ENCODE peak calls at places on chromosomes 5 and 9, in six cellular contexts. One of them, this sample, is unnamed.

GRCh38 chr9:109107402-109108240 is 12.1 kb downstream of the TMEM245 start:
- DNase-seq in suprapubic skin: no peak
- DNase-seq in cardiac muscle cell: peak
- DNase-seq in dorsolateral prefrontal cortex: no peak
- DNase-seq in esophagus muscularis mucosa: no peak
- DNase-seq in fibroblast of pulmonary artery: peak
- DNase-seq in this sample: no peak

GRCh38 chr5:159698322-159698721 is 218.0 kb upstream of the ADRA1B start:
- DNase-seq in fibroblast of pulmonary artery: no peak
- DNase-seq in dorsolateral prefrontal cortex: no peak
- DNase-seq in suprapubic skin: no peak
- DNase-seq in cardiac muscle cell: no peak
- DNase-seq in esophagus muscularis mucosa: no peak
- DNase-seq in this sample: no peak

GRCh38 chr5:169997736-169998284 is 17.5 kb upstream of the INSYN2B start:
- DNase-seq in fibroblast of pulmonary artery: no peak
- DNase-seq in dorsolateral prefrontal cortex: no peak
- DNase-seq in esophagus muscularis mucosa: no peak
- DNase-seq in cardiac muscle cell: no peak
- DNase-seq in suprapubic skin: no peak
- DNase-seq in this sample: no peak

GRCh38 chr9:93493949-93494348 is 40.6 kb upstream of the FAM120AOS start:
- DNase-seq in esophagus muscularis mucosa: no peak
- DNase-seq in cardiac muscle cell: no peak
- DNase-seq in fibroblast of pulmonary artery: no peak
- DNase-seq in dorsolateral prefrontal cortex: no peak
- DNase-seq in suprapubic skin: no peak
- DNase-seq in this sample: no peak

GRCh38 chr5:90099099-90099498 is 310.5 kb downstream of the CETN3 start:
- DNase-seq in suprapubic skin: no peak
- DNase-seq in dorsolateral prefrontal cortex: no peak
- DNase-seq in fibroblast of pulmonary artery: peak
- DNase-seq in esophagus muscularis mucosa: no peak
- DNase-seq in cardiac muscle cell: peak
- DNase-seq in this sample: no peak

GRCh38 chr5:160133071-160133917 is 14.0 kb upstream of the PWWP2A start:
- DNase-seq in suprapubic skin: peak
- DNase-seq in cardiac muscle cell: peak
- DNase-seq in dorsolateral prefrontal cortex: no peak
- DNase-seq in fibroblast of pulmonary artery: peak
- DNase-seq in esophagus muscularis mucosa: no peak
- DNase-seq in this sample: no peak

GRCh38 chr5:26415987-26416386 is 622.4 kb downstream of the CDH9 start:
- DNase-seq in fibroblast of pulmonary artery: no peak
- DNase-seq in esophagus muscularis mucosa: no peak
- DNase-seq in dorsolateral prefrontal cortex: no peak
- DNase-seq in cardiac muscle cell: no peak
- DNase-seq in suprapubic skin: no peak
- DNase-seq in this sample: no peak

GRCh38 chr9:85508616-85509015 is 233.1 kb downstream of the AGTPBP1 start:
- DNase-seq in suprapubic skin: no peak
- DNase-seq in cardiac muscle cell: no peak
- DNase-seq in fibroblast of pulmonary artery: peak
- DNase-seq in esophagus muscularis mucosa: no peak
- DNase-seq in dorsolateral prefrontal cortex: no peak
- DNase-seq in this sample: no peak

GRCh38 chr5:78964889-78965288 is 20.2 kb downstream of the ARSB start:
- DNase-seq in esophagus muscularis mucosa: no peak
- DNase-seq in suprapubic skin: no peak
- DNase-seq in dorsolateral prefrontal cortex: no peak
- DNase-seq in fibroblast of pulmonary artery: peak
- DNase-seq in cardiac muscle cell: peak
- DNase-seq in this sample: no peak

GRCh38 chr5:115815006-115815692 is 1.3 kb downstream of the CDO1 start:
- DNase-seq in dorsolateral prefrontal cortex: no peak
- DNase-seq in fibroblast of pulmonary artery: no peak
- DNase-seq in esophagus muscularis mucosa: no peak
- DNase-seq in suprapubic skin: no peak
- DNase-seq in cardiac muscle cell: peak
- DNase-seq in this sample: no peak

GRCh38 chr9:107484117-107484723 is 5.3 kb downstream of the KLF4 start:
- DNase-seq in cardiac muscle cell: peak
- DNase-seq in dorsolateral prefrontal cortex: no peak
- DNase-seq in esophagus muscularis mucosa: no peak
- DNase-seq in fibroblast of pulmonary artery: peak
- DNase-seq in suprapubic skin: no peak
- DNase-seq in this sample: no peak

GRCh38 chr5:87282254-87282653 is 14.6 kb downstream of the RASA1 start:
- DNase-seq in dorsolateral prefrontal cortex: no peak
- DNase-seq in esophagus muscularis mucosa: no peak
- DNase-seq in fibroblast of pulmonary artery: no peak
- DNase-seq in cardiac muscle cell: no peak
- DNase-seq in suprapubic skin: no peak
- DNase-seq in this sample: no peak

GRCh38 chr5:132687995-132688394 is 14.2 kb downstream of the IL4 start:
- DNase-seq in esophagus muscularis mucosa: no peak
- DNase-seq in fibroblast of pulmonary artery: no peak
- DNase-seq in suprapubic skin: no peak
- DNase-seq in dorsolateral prefrontal cortex: no peak
- DNase-seq in cardiac muscle cell: no peak
- DNase-seq in this sample: no peak

GRCh38 chr5:132686193-132686592 is 12.4 kb downstream of the IL4 start:
- DNase-seq in cardiac muscle cell: no peak
- DNase-seq in dorsolateral prefrontal cortex: no peak
- DNase-seq in esophagus muscularis mucosa: no peak
- DNase-seq in suprapubic skin: no peak
- DNase-seq in fibroblast of pulmonary artery: no peak
- DNase-seq in this sample: no peak

GRCh38 chr5:132689518-132689917 is 15.7 kb downstream of the IL4 start:
- DNase-seq in suprapubic skin: no peak
- DNase-seq in dorsolateral prefrontal cortex: no peak
- DNase-seq in fibroblast of pulmonary artery: no peak
- DNase-seq in esophagus muscularis mucosa: no peak
- DNase-seq in cardiac muscle cell: no peak
- DNase-seq in this sample: no peak

GRCh38 chr5:132684922-132685720 is 11.3 kb downstream of the IL4 start:
- DNase-seq in fibroblast of pulmonary artery: no peak
- DNase-seq in dorsolateral prefrontal cortex: no peak
- DNase-seq in cardiac muscle cell: no peak
- DNase-seq in esophagus muscularis mucosa: no peak
- DNase-seq in suprapubic skin: no peak
- DNase-seq in this sample: no peak

DNA sequence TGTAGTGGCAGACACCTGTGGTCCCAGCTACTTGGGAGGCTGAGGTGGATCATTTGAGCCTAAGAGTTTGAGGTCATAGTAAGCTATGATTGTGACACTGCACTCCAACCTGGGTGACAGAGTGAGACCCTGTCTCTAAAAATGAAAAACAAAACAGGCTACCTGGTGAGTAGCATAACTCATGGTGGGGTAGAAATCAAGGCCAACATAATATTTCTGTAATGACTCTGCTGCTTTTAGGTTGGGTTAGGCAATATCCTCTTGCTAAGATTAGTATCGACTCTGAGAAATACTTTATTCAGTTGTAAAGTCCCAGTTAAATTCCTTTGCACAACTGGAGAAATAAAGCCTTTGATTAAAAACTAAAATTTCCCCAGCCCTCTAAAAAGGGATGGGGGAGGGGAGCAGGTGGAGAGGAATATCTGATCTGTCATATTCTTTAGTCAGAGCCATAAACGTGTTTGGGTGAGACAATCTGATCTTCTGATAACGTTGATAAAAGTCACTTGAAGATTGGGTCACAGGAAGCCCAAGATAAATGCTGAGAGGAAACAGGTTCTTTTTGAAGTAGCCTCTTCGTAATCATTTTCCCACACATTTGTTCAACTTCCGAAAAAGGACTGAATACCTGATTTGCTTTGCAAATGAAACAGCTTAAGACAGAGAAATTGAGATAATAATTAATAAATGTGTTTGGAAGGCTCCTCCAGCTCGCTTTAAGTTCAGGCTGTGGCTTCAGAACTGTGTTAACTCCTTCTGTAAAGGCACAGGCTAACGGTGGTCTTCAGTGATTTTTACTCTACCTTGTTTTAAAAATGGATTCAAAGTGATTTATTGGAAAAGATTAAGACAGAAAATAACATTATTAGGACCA is 15.0 kb downstream of the IL4 start:
- DNase-seq in dorsolateral prefrontal cortex: no peak
- DNase-seq in fibroblast of pulmonary artery: peak
- DNase-seq in suprapubic skin: no peak
- DNase-seq in esophagus muscularis mucosa: no peak
- DNase-seq in cardiac muscle cell: peak
- DNase-seq in this sample: no peak
- H3K4me3 ChIP-seq in dorsolateral prefrontal cortex: no peak
- H3K4me3 ChIP-seq in fibroblast of pulmonary artery: no peak
- H3K4me3 ChIP-seq in suprapubic skin: no peak
- H3K4me3 ChIP-seq in esophagus muscularis mucosa: no peak
- H3K4me3 ChIP-seq in cardiac muscle cell: no peak
- H3K4me3 ChIP-seq in this sample: no peak

GRCh38 chr9:136624184-136624951 is 38.3 kb upstream of the EGFL7 start:
- DNase-seq in fibroblast of pulmonary artery: no peak
- DNase-seq in suprapubic skin: no peak
- DNase-seq in cardiac muscle cell: no peak
- DNase-seq in dorsolateral prefrontal cortex: no peak
- DNase-seq in esophagus muscularis mucosa: no peak
- DNase-seq in this sample: no peak

GRCh38 chr9:136623849-136624183 is 38.9 kb upstream of the EGFL7 start:
- DNase-seq in cardiac muscle cell: no peak
- DNase-seq in dorsolateral prefrontal cortex: no peak
- DNase-seq in fibroblast of pulmonary artery: no peak
- DNase-seq in esophagus muscularis mucosa: no peak
- DNase-seq in suprapubic skin: no peak
- DNase-seq in this sample: no peak

GRCh38 chr9:136621734-136622093 is 41.0 kb upstream of the EGFL7 start:
- DNase-seq in fibroblast of pulmonary artery: no peak
- DNase-seq in cardiac muscle cell: no peak
- DNase-seq in esophagus muscularis mucosa: no peak
- DNase-seq in dorsolateral prefrontal cortex: no peak
- DNase-seq in suprapubic skin: no peak
- DNase-seq in this sample: no peak

GRCh38 chr9:136622538-136622948 is 40.2 kb upstream of the EGFL7 start:
- DNase-seq in suprapubic skin: no peak
- DNase-seq in dorsolateral prefrontal cortex: no peak
- DNase-seq in fibroblast of pulmonary artery: no peak
- DNase-seq in cardiac muscle cell: no peak
- DNase-seq in esophagus muscularis mucosa: no peak
- DNase-seq in this sample: no peak

DNA sequence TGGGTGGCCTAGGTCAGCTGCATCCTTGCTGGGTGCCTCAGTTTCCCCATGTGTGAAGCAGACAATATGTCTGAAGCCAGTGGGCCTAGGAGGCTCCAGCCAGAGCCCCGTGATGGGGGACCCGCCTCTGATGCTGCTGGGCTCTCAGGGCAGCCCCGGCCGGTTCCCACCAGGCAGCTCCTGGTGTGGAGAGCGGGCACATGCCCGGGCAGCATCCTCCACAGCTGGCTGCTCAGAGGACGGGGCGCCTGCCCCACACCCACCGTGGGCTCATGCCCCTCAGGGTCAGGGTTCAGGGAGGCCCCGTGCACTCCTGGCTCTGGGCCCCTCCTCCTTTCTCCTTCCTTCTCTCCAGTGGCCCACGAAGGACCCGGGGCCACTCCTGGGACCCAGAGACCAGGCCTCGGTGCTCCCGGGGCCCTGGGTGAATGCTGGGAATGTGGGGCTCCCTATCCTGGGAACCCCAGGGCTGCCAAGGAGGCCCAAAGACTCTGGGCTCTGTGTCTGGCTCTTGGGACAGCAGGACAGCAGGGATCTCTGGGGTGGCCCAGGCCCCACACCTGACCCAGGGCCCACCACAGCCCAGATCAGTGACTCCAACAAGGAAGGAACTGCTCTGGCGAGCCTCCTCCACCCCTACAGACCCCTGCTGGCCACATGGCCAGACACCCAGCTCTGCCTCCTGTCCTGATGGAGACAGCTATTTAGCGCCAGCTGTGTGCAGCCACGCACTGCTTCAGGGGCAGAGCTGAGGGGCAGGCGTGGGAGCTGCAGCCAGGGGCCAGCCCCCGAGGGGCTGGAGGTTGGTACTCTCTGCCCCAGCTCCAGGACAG is 39.5 kb upstream of the EGFL7 start:
- DNase-seq in esophagus muscularis mucosa: no peak
- DNase-seq in fibroblast of pulmonary artery: no peak
- DNase-seq in suprapubic skin: no peak
- DNase-seq in cardiac muscle cell: no peak
- DNase-seq in dorsolateral prefrontal cortex: no peak
- DNase-seq in this sample: no peak
- H3K4me3 ChIP-seq in esophagus muscularis mucosa: no peak
- H3K4me3 ChIP-seq in fibroblast of pulmonary artery: no peak
- H3K4me3 ChIP-seq in suprapubic skin: no peak
- H3K4me3 ChIP-seq in cardiac muscle cell: no peak
- H3K4me3 ChIP-seq in dorsolateral prefrontal cortex: no peak
- H3K4me3 ChIP-seq in this sample: no peak

GRCh38 chr9:97984188-97985057 is 1.3 kb downstream of the ANP32B start:
- DNase-seq in esophagus muscularis mucosa: peak
- DNase-seq in fibroblast of pulmonary artery: peak
- DNase-seq in suprapubic skin: peak
- DNase-seq in cardiac muscle cell: peak
- DNase-seq in dorsolateral prefrontal cortex: peak
- DNase-seq in this sample: no peak

GRCh38 chr9:97987490-97987889 is 4.3 kb downstream of the ANP32B start:
- DNase-seq in suprapubic skin: no peak
- DNase-seq in dorsolateral prefrontal cortex: no peak
- DNase-seq in fibroblast of pulmonary artery: no peak
- DNase-seq in cardiac muscle cell: no peak
- DNase-seq in esophagus muscularis mucosa: no peak
- DNase-seq in this sample: no peak

GRCh38 chr9:97983524-97984187 is 515 bp downstream of the ANP32B start:
- DNase-seq in cardiac muscle cell: peak
- DNase-seq in fibroblast of pulmonary artery: peak
- DNase-seq in dorsolateral prefrontal cortex: peak
- DNase-seq in suprapubic skin: peak
- DNase-seq in esophagus muscularis mucosa: no peak
- DNase-seq in this sample: no peak

GRCh38 chr9:97985058-97985861 is 2.1 kb downstream of the ANP32B start:
- DNase-seq in cardiac muscle cell: peak
- DNase-seq in dorsolateral prefrontal cortex: no peak
- DNase-seq in esophagus muscularis mucosa: no peak
- DNase-seq in fibroblast of pulmonary artery: peak
- DNase-seq in suprapubic skin: peak
- DNase-seq in this sample: no peak

DNA sequence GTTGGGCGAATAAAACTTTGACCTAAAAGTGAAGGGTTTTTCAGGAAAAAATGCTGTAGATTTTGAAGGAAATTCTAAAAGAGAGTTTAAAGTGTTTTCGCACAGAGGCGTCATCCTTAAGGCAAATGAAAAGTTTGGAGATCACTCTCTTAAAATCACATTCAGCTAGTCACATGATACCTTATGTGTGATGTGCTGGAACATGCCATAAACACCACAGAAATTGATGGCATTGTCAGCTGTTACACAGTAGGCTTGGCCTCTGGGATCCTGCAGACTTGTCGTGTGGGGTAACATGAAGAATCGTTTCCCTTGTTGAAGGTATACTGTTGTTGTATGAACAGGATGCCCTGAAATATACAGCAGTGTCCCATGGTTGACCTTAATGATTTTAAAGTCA is 3.3 kb downstream of the ANP32B start:
- DNase-seq in dorsolateral prefrontal cortex: no peak
- DNase-seq in cardiac muscle cell: no peak
- DNase-seq in esophagus muscularis mucosa: no peak
- DNase-seq in suprapubic skin: no peak
- DNase-seq in fibroblast of pulmonary artery: no peak
- DNase-seq in this sample: no peak
- H3K4me3 ChIP-seq in dorsolateral prefrontal cortex: no peak
- H3K4me3 ChIP-seq in cardiac muscle cell: no peak
- H3K4me3 ChIP-seq in esophagus muscularis mucosa: no peak
- H3K4me3 ChIP-seq in suprapubic skin: no peak
- H3K4me3 ChIP-seq in fibroblast of pulmonary artery: no peak
- H3K4me3 ChIP-seq in this sample: no peak

GRCh38 chr9:36812556-36812955 is 221.5 kb downstream of the PAX5 start:
- DNase-seq in fibroblast of pulmonary artery: no peak
- DNase-seq in cardiac muscle cell: no peak
- DNase-seq in dorsolateral prefrontal cortex: no peak
- DNase-seq in suprapubic skin: no peak
- DNase-seq in esophagus muscularis mucosa: no peak
- DNase-seq in this sample: no peak
- H3K4me3 ChIP-seq in fibroblast of pulmonary artery: no peak
- H3K4me3 ChIP-seq in cardiac muscle cell: no peak
- H3K4me3 ChIP-seq in dorsolateral prefrontal cortex: no peak
- H3K4me3 ChIP-seq in suprapubic skin: no peak
- H3K4me3 ChIP-seq in esophagus muscularis mucosa: no peak
- H3K4me3 ChIP-seq in this sample: no peak

This sample was measured in vagina.